ENCODE peak calls at places on chromosomes 1 and 21, in seven cellular contexts. V is fibroblast of pulmonary artery, Z is transverse colon, F is H9, E is psoas muscle, T is fibroblast of mammary gland, J is GM12864. C is an unnamed sample.

GRCh38 chr1:119040906-119041305 is 52.8 kb upstream of the TBX15 start:
- DNase-seq in V (peak), Z (peak), F (no peak), E (peak), T (peak), J (no peak), C (no peak)

GRCh38 chr1:205379056-205379455 is 22.3 kb upstream of the KLHDC8A start:
- DNase-seq in V (no peak), Z (no peak), F (no peak), E (no peak), T (no peak), J (no peak), C (no peak)

GRCh38 chr1:63935148-63935547 is 161.3 kb downstream of the ROR1 start:
- DNase-seq in V (peak), Z (no peak), F (no peak), E (no peak), T (peak), J (no peak), C (no peak)

GRCh38 chr1:12134716-12135115 is 32.1 kb upstream of the TNFRSF1B start:
- DNase-seq in V (no peak), Z (no peak), F (no peak), E (no peak), T (no peak), J (no peak), C (no peak)

GRCh38 chr1:21104683-21105082 is 72.0 kb downstream of the EIF4G3 start:
- DNase-seq in V (no peak), Z (no peak), F (no peak), E (no peak), T (no peak), J (no peak), C (no peak)

GRCh38 chr1:59375321-59376220 is 78.7 kb downstream of the FGGY start:
- DNase-seq in V (peak), Z (no peak), F (no peak), E (no peak), T (peak), J (no peak), C (no peak)

GRCh38 chr1:51295926-51296325 is 34.4 kb downstream of the TTC39A start:
- DNase-seq in V (no peak), Z (no peak), F (peak), E (no peak), T (no peak), J (no peak), C (no peak)

GRCh38 chr1:33086384-33086850 is 5.5 kb downstream of the AZIN2 start:
- DNase-seq in V (peak), Z (peak), F (peak), E (peak), T (peak), J (no peak), C (peak)

GRCh38 chr1:163273766-163274441 is 47.9 kb upstream of the NUF2 start:
- DNase-seq in V (no peak), Z (no peak), F (no peak), E (no peak), T (no peak), J (no peak), C (no peak)

GRCh38 chr1:39104158-39105060 is 78.3 kb downstream of the NDUFS5 start:
- DNase-seq in V (no peak), Z (peak), F (peak), E (peak), T (peak), J (no peak), C (no peak)

GRCh38 chr1:44676484-44677200 is 2.1 kb downstream of the ARMH1 start:
- DNase-seq in V (peak), Z (no peak), F (no peak), E (no peak), T (peak), J (peak), C (no peak)

GRCh38 chr1:173044656-173045055 is 6.1 kb downstream of the TNFSF18 start:
- DNase-seq in V (no peak), Z (no peak), F (no peak), E (no peak), T (no peak), J (no peak), C (no peak)

GRCh38 chr1:164930241-164930640 is 371.3 kb downstream of the PBX1 start:
- DNase-seq in V (no peak), Z (no peak), F (no peak), E (no peak), T (no peak), J (no peak), C (no peak)

GRCh38 chr1:17903386-17903785 is 148.3 kb downstream of the ACTL8 start:
- DNase-seq in V (no peak), Z (no peak), F (no peak), E (no peak), T (no peak), J (no peak), C (no peak)

GRCh38 chr1:151905070-151905442 is 4.3 kb downstream of the THEM4 start:
- DNase-seq in V (peak), Z (no peak), F (no peak), E (no peak), T (peak), J (no peak), C (no peak)

GRCh38 chr1:58773406-58773840 is 10.4 kb downstream of the JUN start:
- DNase-seq in V (peak), Z (peak), F (no peak), E (peak), T (peak), J (no peak), C (peak)

GRCh38 chr1:49199564-49199963 is 422.9 kb upstream of the BEND5 start:
- DNase-seq in V (no peak), Z (no peak), F (no peak), E (no peak), T (no peak), J (no peak), C (no peak)

GRCh38 chr1:33007190-33008050 is 29.3 kb downstream of the AK2 start:
- DNase-seq in V (peak), Z (peak), F (no peak), E (no peak), T (peak), J (no peak), C (no peak)

GRCh38 chr1:46612937-46613660 is 3.5 kb downstream of the MOB3C start:
- DNase-seq in V (no peak), Z (no peak), F (no peak), E (peak), T (no peak), J (no peak), C (no peak)

GRCh38 chr1:25031966-25032667 is 102.0 kb upstream of the RUNX3 start:
- DNase-seq in V (peak), Z (peak), F (no peak), E (no peak), T (peak), J (peak), C (peak)

GRCh38 chr1:181485276-181486097 is 2.2 kb downstream of the CACNA1E start:
- DNase-seq in V (no peak), Z (no peak), F (peak), E (no peak), T (no peak), J (peak), C (no peak)

GRCh38 chr21:23452384-23453083 is 2154.7 kb downstream of the MRPL39 start:
- DNase-seq in V (no peak), Z (no peak), F (peak), E (no peak), T (no peak), J (no peak), C (no peak)
- TF ChIP-seq CTCF in V (no peak), Z (no peak), F (peak), E (no peak), T (no peak), J (no peak), C (no peak)

DNA sequence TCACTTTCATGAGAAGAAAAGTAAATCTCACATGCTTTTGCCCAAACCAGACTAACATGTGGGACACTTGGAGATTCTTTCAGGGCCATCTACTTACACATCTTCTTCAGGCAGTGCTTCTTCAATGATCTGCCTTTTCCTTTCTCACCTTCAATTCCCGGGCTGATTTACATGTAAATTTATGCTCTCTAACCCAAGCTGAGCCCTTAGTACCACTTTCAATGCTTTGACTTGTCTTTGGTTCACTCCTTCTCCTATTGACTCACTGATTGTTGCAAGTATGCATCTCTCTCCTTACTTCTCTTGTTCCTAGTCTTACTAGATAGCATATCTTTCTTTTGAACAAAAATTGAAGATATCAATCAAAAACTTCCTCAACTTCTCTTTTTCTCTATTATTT is 154.2 kb upstream of the DEPDC1 start:
- DNase-seq in V (no peak), Z (no peak), F (no peak), E (no peak), T (no peak), J (no peak), C (no peak)
- TF ChIP-seq CTCF in V (no peak), Z (no peak), F (no peak), E (no peak), T (no peak), J (no peak), C (no peak)

GRCh38 chr1:35226546-35226945 is 33.6 kb upstream of the SFPQ start:
- DNase-seq in V (no peak), Z (no peak), F (no peak), E (no peak), T (no peak), J (no peak), C (no peak)

GRCh38 chr1:35215346-35215745 is 22.4 kb upstream of the SFPQ start:
- DNase-seq in V (no peak), Z (no peak), F (no peak), E (no peak), T (peak), J (no peak), C (no peak)

GRCh38 chr1:35222322-35223108 is 29.6 kb upstream of the SFPQ start:
- DNase-seq in V (peak), Z (no peak), F (no peak), E (no peak), T (peak), J (no peak), C (no peak)

GRCh38 chr1:35223109-35223630 is 30.2 kb upstream of the SFPQ start:
- DNase-seq in V (peak), Z (no peak), F (no peak), E (no peak), T (peak), J (no peak), C (no peak)

DNA sequence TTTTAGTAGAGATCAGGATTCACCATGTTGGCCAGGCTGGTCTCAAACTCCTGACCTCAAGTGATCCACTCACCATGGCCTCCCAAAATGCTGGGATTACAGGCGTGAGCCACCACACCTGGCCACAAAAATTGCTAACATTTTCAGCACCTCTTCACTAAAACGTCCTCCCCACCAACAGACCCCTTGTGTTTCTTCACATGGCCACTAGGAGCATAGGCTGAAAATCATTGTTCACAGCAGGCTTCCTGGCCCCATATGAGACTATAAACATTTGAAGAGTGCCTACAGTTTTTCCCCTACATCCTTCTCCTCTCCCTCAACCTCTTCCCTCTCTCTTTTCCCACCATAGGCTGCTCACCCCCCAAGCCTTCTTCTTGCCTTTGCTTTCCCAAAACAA is 28.0 kb upstream of the SFPQ start:
- DNase-seq in V (peak), Z (no peak), F (peak), E (no peak), T (peak), J (no peak), C (no peak)
- TF ChIP-seq CTCF in V (peak), Z (no peak), F (peak), E (no peak), T (peak), J (peak), C (no peak)

GRCh38 chr1:41483960-41484844 is at the start of gene EDN2:
- DNase-seq in V (no peak), Z (peak), F (peak), E (peak), T (no peak), J (no peak), C (no peak)
- TF ChIP-seq CTCF in V (peak), Z (peak), F (peak), E (no peak), T (no peak), J (peak), C (no peak)

GRCh38 chr1:10835423-10836421 is 39.3 kb upstream of the CASZ1 start:
- DNase-seq in V (peak), Z (peak), F (peak), E (peak), T (peak), J (no peak), C (no peak)
- TF ChIP-seq CTCF in V (no peak), Z (no peak), F (peak), E (no peak), T (no peak), J (no peak), C (no peak)

DNA sequence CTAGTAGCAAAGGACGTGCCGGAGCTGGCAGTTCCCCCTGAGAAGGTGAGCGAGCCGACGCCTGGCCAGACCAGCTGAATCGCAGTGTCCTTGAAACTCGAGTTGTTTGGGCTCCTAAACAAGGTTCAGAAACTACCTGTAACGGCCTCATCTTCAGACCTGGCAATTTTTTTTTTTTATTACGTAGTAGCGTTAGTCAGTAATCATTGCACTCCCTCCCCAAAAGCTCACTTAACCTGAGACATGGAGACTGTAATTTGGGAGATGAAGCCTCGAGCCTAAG is 409 bp downstream of the LHX8 start:
- DNase-seq in V (no peak), Z (no peak), F (no peak), E (no peak), T (no peak), J (no peak), C (no peak)
- TF ChIP-seq CTCF in V (no peak), Z (no peak), F (no peak), E (no peak), T (no peak), J (no peak), C (no peak)

DNA sequence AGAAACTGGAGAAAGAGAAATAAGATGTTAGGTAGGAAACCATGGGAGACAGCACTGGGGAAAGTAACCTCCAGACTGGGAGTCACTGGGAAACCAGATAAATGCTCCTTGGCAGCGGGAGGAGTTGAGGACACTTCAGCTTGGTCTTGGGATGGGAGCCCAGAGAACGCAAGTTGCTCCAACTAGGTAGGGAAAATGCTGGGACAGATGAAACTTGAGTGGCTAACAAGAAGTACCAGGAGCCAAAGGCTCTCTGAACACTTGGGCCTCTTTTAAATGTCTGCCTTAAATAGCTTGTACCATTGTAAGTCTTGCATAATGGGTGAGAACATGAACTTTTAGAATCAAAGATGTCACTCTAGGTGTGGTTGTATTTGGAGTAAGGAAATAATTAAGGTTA is 3.0 kb downstream of the NMNAT1 start:
- DNase-seq in V (no peak), Z (no peak), F (no peak), E (no peak), T (no peak), J (no peak), C (no peak)
- TF ChIP-seq CTCF in V (no peak), Z (no peak), F (no peak), E (no peak), T (no peak), J (no peak), C (no peak)

GRCh38 chr1:247862756-247863155 is 5.8 kb downstream of the TRIM58 start:
- DNase-seq in V (no peak), Z (no peak), F (no peak), E (no peak), T (no peak), J (no peak), C (no peak)

GRCh38 chr1:247857986-247858356 is 984 bp downstream of the TRIM58 start:
- DNase-seq in V (no peak), Z (no peak), F (no peak), E (no peak), T (no peak), J (no peak), C (no peak)

GRCh38 chr1:247854899-247855545 is 2.0 kb upstream of the TRIM58 start:
- DNase-seq in V (no peak), Z (no peak), F (no peak), E (no peak), T (no peak), J (no peak), C (no peak)

GRCh38 chr1:247855911-247856310 is 1.1 kb upstream of the TRIM58 start:
- DNase-seq in V (no peak), Z (no peak), F (no peak), E (no peak), T (no peak), J (no peak), C (no peak)

GRCh38 chr1:247857069-247857985 is at the start of gene TRIM58:
- DNase-seq in V (peak), Z (peak), F (no peak), E (no peak), T (no peak), J (no peak), C (peak)
- TF ChIP-seq CTCF in V (no peak), Z (no peak), F (peak), E (no peak), T (no peak), J (no peak), C (no peak)

GRCh38 chr1:40160806-40161124 is 422 bp upstream of the RLF start:
- DNase-seq in V (no peak), Z (no peak), F (no peak), E (no peak), T (no peak), J (no peak), C (no peak)

GRCh38 chr1:40167317-40167716 is 6.1 kb downstream of the RLF start:
- DNase-seq in V (no peak), Z (no peak), F (no peak), E (no peak), T (no peak), J (no peak), C (no peak)

GRCh38 chr1:40161125-40161887 is at the start of gene RLF:
- DNase-seq in V (peak), Z (peak), F (peak), E (peak), T (peak), J (peak), C (peak)

GRCh38 chr1:40162791-40163441 is 1.7 kb downstream of the RLF start:
- DNase-seq in V (no peak), Z (no peak), F (no peak), E (no peak), T (peak), J (no peak), C (no peak)

GRCh38 chr1:40161888-40162397 is 756 bp downstream of the RLF start:
- DNase-seq in V (no peak), Z (no peak), F (no peak), E (no peak), T (peak), J (no peak), C (no peak)
- TF ChIP-seq CTCF in V (peak), Z (no peak), F (no peak), E (no peak), T (no peak), J (no peak), C (no peak)

C was measured in activated B cell treated with CpG ODN at 0.5 μM for 24 hours.